ENCODE peak calls at places on chromosomes 16 and 17, in nine cellular contexts. One of them, this sample, is unnamed.

GRCh38 chr16:9070295-9070694 is 21.1 kb upstream of the HAPSTR1 start:
- DNase-seq in GM13976: no peak
- DNase-seq in heart right ventricle: no peak
- DNase-seq in AG04450: no peak
- DNase-seq in H9: no peak
- DNase-seq in progenitor cell of endocrine pancreas: no peak
- DNase-seq in CD4-positive, alpha-beta T cell: no peak
- DNase-seq in mucosa of descending colon: no peak
- DNase-seq in hepatocyte: no peak
- DNase-seq in this sample: no peak

GRCh38 chr16:72474511-72475123 is 302.7 kb upstream of the PMFBP1 start:
- DNase-seq in H9: no peak
- DNase-seq in mucosa of descending colon: no peak
- DNase-seq in CD4-positive, alpha-beta T cell: no peak
- DNase-seq in progenitor cell of endocrine pancreas: no peak
- DNase-seq in heart right ventricle: no peak
- DNase-seq in hepatocyte: no peak
- DNase-seq in AG04450: peak
- DNase-seq in GM13976: no peak
- DNase-seq in this sample: peak

GRCh38 chr17:79154446-79154845 is 79.8 kb downstream of the ENGASE start:
- DNase-seq in CD4-positive, alpha-beta T cell: no peak
- DNase-seq in heart right ventricle: peak
- DNase-seq in H9: no peak
- DNase-seq in AG04450: no peak
- DNase-seq in progenitor cell of endocrine pancreas: no peak
- DNase-seq in GM13976: no peak
- DNase-seq in mucosa of descending colon: no peak
- DNase-seq in hepatocyte: no peak
- DNase-seq in this sample: no peak

GRCh38 chr16:69217433-69217832 is 30.5 kb downstream of the SNTB2 start:
- DNase-seq in heart right ventricle: no peak
- DNase-seq in CD4-positive, alpha-beta T cell: no peak
- DNase-seq in hepatocyte: peak
- DNase-seq in GM13976: no peak
- DNase-seq in progenitor cell of endocrine pancreas: no peak
- DNase-seq in H9: no peak
- DNase-seq in AG04450: peak
- DNase-seq in mucosa of descending colon: no peak
- DNase-seq in this sample: no peak

GRCh38 chr17:74598346-74599022 is 6.4 kb upstream of the CD300LD start:
- DNase-seq in mucosa of descending colon: no peak
- DNase-seq in heart right ventricle: no peak
- DNase-seq in CD4-positive, alpha-beta T cell: no peak
- DNase-seq in GM13976: no peak
- DNase-seq in AG04450: no peak
- DNase-seq in hepatocyte: no peak
- DNase-seq in H9: no peak
- DNase-seq in progenitor cell of endocrine pancreas: no peak
- DNase-seq in this sample: no peak

GRCh38 chr17:66782866-66783265 is 52.1 kb upstream of the CACNG5 start:
- DNase-seq in AG04450: no peak
- DNase-seq in CD4-positive, alpha-beta T cell: no peak
- DNase-seq in progenitor cell of endocrine pancreas: no peak
- DNase-seq in hepatocyte: no peak
- DNase-seq in mucosa of descending colon: no peak
- DNase-seq in GM13976: no peak
- DNase-seq in H9: peak
- DNase-seq in heart right ventricle: no peak
- DNase-seq in this sample: no peak

GRCh38 chr17:16439303-16439791 is 24.0 kb downstream of the TRPV2 start:
- DNase-seq in AG04450: no peak
- DNase-seq in CD4-positive, alpha-beta T cell: peak
- DNase-seq in H9: no peak
- DNase-seq in GM13976: no peak
- DNase-seq in hepatocyte: no peak
- DNase-seq in heart right ventricle: no peak
- DNase-seq in mucosa of descending colon: peak
- DNase-seq in progenitor cell of endocrine pancreas: no peak
- DNase-seq in this sample: no peak

GRCh38 chr17:78865682-78866390 is 25.2 kb upstream of the USP36 start:
- DNase-seq in GM13976: peak
- DNase-seq in CD4-positive, alpha-beta T cell: peak
- DNase-seq in heart right ventricle: peak
- DNase-seq in AG04450: peak
- DNase-seq in mucosa of descending colon: peak
- DNase-seq in H9: peak
- DNase-seq in progenitor cell of endocrine pancreas: peak
- DNase-seq in hepatocyte: peak
- DNase-seq in this sample: peak

GRCh38 chr16:53131363-53132071 is 76.7 kb downstream of the CHD9 start:
- DNase-seq in hepatocyte: peak
- DNase-seq in progenitor cell of endocrine pancreas: peak
- DNase-seq in AG04450: no peak
- DNase-seq in CD4-positive, alpha-beta T cell: peak
- DNase-seq in GM13976: peak
- DNase-seq in H9: peak
- DNase-seq in mucosa of descending colon: peak
- DNase-seq in heart right ventricle: peak
- DNase-seq in this sample: peak

GRCh38 chr17:64707077-64707591 is 45.0 kb upstream of the SMURF2 start:
- DNase-seq in H9: peak
- DNase-seq in hepatocyte: peak
- DNase-seq in mucosa of descending colon: peak
- DNase-seq in heart right ventricle: peak
- DNase-seq in AG04450: peak
- DNase-seq in GM13976: no peak
- DNase-seq in progenitor cell of endocrine pancreas: no peak
- DNase-seq in CD4-positive, alpha-beta T cell: no peak
- DNase-seq in this sample: no peak

GRCh38 chr17:10276436-10276835 is 78.0 kb upstream of the GAS7 start:
- DNase-seq in hepatocyte: no peak
- DNase-seq in mucosa of descending colon: no peak
- DNase-seq in progenitor cell of endocrine pancreas: no peak
- DNase-seq in heart right ventricle: no peak
- DNase-seq in H9: no peak
- DNase-seq in AG04450: no peak
- DNase-seq in CD4-positive, alpha-beta T cell: no peak
- DNase-seq in GM13976: no peak
- DNase-seq in this sample: no peak

GRCh38 chr17:10275418-10275817 is 77.0 kb upstream of the GAS7 start:
- DNase-seq in AG04450: no peak
- DNase-seq in hepatocyte: no peak
- DNase-seq in mucosa of descending colon: no peak
- DNase-seq in H9: no peak
- DNase-seq in heart right ventricle: no peak
- DNase-seq in progenitor cell of endocrine pancreas: no peak
- DNase-seq in GM13976: no peak
- DNase-seq in CD4-positive, alpha-beta T cell: no peak
- DNase-seq in this sample: no peak

GRCh38 chr17:10278218-10278617 is 79.8 kb upstream of the GAS7 start:
- DNase-seq in hepatocyte: peak
- DNase-seq in GM13976: no peak
- DNase-seq in mucosa of descending colon: no peak
- DNase-seq in heart right ventricle: no peak
- DNase-seq in CD4-positive, alpha-beta T cell: no peak
- DNase-seq in H9: no peak
- DNase-seq in progenitor cell of endocrine pancreas: no peak
- DNase-seq in AG04450: no peak
- DNase-seq in this sample: no peak
- TF ChIP-seq CTCF in hepatocyte: no peak
- TF ChIP-seq CTCF in GM13976: no peak
- TF ChIP-seq CTCF in mucosa of descending colon: no peak
- TF ChIP-seq CTCF in heart right ventricle: no peak
- TF ChIP-seq CTCF in CD4-positive, alpha-beta T cell: no peak
- TF ChIP-seq CTCF in H9: no peak
- TF ChIP-seq CTCF in progenitor cell of endocrine pancreas: no peak
- TF ChIP-seq CTCF in AG04450: no peak
- TF ChIP-seq CTCF in this sample: no peak

DNA sequence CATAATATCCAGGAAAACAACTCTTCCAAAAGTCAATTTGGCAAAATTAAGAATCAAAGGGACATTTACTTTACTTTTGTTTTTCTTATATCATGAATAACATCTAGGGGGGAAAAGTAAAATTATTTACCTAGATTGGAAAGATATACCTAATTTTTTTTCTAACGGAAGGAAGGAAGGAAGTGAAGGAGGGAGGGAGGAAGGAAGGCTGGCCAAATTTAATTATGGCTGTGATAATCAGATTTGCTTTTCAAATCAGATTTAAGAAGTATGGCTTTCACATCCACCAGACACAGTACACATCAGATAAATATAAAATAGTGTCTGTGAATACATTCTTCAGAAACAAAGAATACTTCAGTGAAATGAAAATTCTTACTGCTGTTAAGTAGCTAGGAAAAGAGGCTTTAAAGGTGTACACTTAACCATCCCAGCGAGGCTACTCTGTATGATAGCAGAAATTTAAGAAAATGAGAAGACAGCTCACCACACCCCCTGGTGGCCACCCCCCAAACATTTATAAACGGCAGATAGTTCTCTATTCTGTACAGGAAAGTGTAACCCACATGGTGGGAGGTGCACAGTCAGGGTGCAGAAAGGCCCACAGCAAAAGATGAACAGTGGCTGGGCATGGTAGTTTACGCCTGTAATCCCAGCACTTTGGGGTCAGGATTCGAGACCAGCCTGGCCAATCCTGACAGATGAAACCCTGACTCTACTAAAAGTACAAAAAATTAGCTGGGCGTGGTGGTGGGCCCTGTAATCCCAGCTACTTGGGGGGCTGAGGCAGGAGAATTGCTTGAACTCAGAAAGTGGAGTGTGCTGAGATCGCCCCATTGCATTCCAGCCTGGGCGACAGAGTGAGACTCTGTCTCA is 150.9 kb downstream of the SSH2 start:
- DNase-seq in H9: peak
- DNase-seq in heart right ventricle: peak
- DNase-seq in AG04450: no peak
- DNase-seq in GM13976: peak
- DNase-seq in hepatocyte: peak
- DNase-seq in CD4-positive, alpha-beta T cell: peak
- DNase-seq in mucosa of descending colon: peak
- DNase-seq in progenitor cell of endocrine pancreas: peak
- DNase-seq in this sample: peak
- TF ChIP-seq CTCF in H9: peak
- TF ChIP-seq CTCF in heart right ventricle: peak
- TF ChIP-seq CTCF in AG04450: peak
- TF ChIP-seq CTCF in GM13976: peak
- TF ChIP-seq CTCF in hepatocyte: peak
- TF ChIP-seq CTCF in CD4-positive, alpha-beta T cell: peak
- TF ChIP-seq CTCF in mucosa of descending colon: peak
- TF ChIP-seq CTCF in progenitor cell of endocrine pancreas: peak
- TF ChIP-seq CTCF in this sample: peak

GRCh38 chr17:46813920-46814319 is 4.6 kb downstream of the WNT3 start:
- DNase-seq in AG04450: no peak
- DNase-seq in progenitor cell of endocrine pancreas: no peak
- DNase-seq in H9: peak
- DNase-seq in mucosa of descending colon: no peak
- DNase-seq in heart right ventricle: no peak
- DNase-seq in GM13976: no peak
- DNase-seq in CD4-positive, alpha-beta T cell: no peak
- DNase-seq in hepatocyte: no peak
- DNase-seq in this sample: no peak

GRCh38 chr17:46812624-46813318 is 5.7 kb downstream of the WNT3 start:
- DNase-seq in AG04450: no peak
- DNase-seq in progenitor cell of endocrine pancreas: no peak
- DNase-seq in heart right ventricle: no peak
- DNase-seq in hepatocyte: no peak
- DNase-seq in mucosa of descending colon: no peak
- DNase-seq in CD4-positive, alpha-beta T cell: no peak
- DNase-seq in H9: peak
- DNase-seq in GM13976: no peak
- DNase-seq in this sample: no peak

GRCh38 chr17:46810837-46811236 is 7.7 kb downstream of the WNT3 start:
- DNase-seq in progenitor cell of endocrine pancreas: no peak
- DNase-seq in CD4-positive, alpha-beta T cell: no peak
- DNase-seq in heart right ventricle: no peak
- DNase-seq in GM13976: no peak
- DNase-seq in H9: no peak
- DNase-seq in AG04450: no peak
- DNase-seq in hepatocyte: no peak
- DNase-seq in mucosa of descending colon: no peak
- DNase-seq in this sample: no peak

GRCh38 chr17:46814446-46814845 is 4.0 kb downstream of the WNT3 start:
- DNase-seq in hepatocyte: no peak
- DNase-seq in AG04450: no peak
- DNase-seq in heart right ventricle: no peak
- DNase-seq in GM13976: no peak
- DNase-seq in mucosa of descending colon: no peak
- DNase-seq in progenitor cell of endocrine pancreas: no peak
- DNase-seq in CD4-positive, alpha-beta T cell: no peak
- DNase-seq in H9: peak
- DNase-seq in this sample: no peak

GRCh38 chr17:46811978-46812583 is 6.4 kb downstream of the WNT3 start:
- DNase-seq in progenitor cell of endocrine pancreas: no peak
- DNase-seq in H9: no peak
- DNase-seq in CD4-positive, alpha-beta T cell: no peak
- DNase-seq in mucosa of descending colon: no peak
- DNase-seq in hepatocyte: peak
- DNase-seq in GM13976: no peak
- DNase-seq in heart right ventricle: no peak
- DNase-seq in AG04450: peak
- DNase-seq in this sample: no peak
- TF ChIP-seq CTCF in progenitor cell of endocrine pancreas: no peak
- TF ChIP-seq CTCF in H9: no peak
- TF ChIP-seq CTCF in CD4-positive, alpha-beta T cell: no peak
- TF ChIP-seq CTCF in mucosa of descending colon: no peak
- TF ChIP-seq CTCF in hepatocyte: no peak
- TF ChIP-seq CTCF in GM13976: no peak
- TF ChIP-seq CTCF in heart right ventricle: no peak
- TF ChIP-seq CTCF in AG04450: no peak
- TF ChIP-seq CTCF in this sample: no peak

GRCh38 chr17:40447148-40447644 is 3.9 kb downstream of the IGFBP4 start:
- DNase-seq in GM13976: no peak
- DNase-seq in heart right ventricle: peak
- DNase-seq in mucosa of descending colon: peak
- DNase-seq in hepatocyte: no peak
- DNase-seq in CD4-positive, alpha-beta T cell: no peak
- DNase-seq in progenitor cell of endocrine pancreas: no peak
- DNase-seq in H9: no peak
- DNase-seq in AG04450: no peak
- DNase-seq in this sample: no peak

GRCh38 chr17:40442392-40443195 is 656 bp upstream of the IGFBP4 start:
- DNase-seq in heart right ventricle: peak
- DNase-seq in progenitor cell of endocrine pancreas: no peak
- DNase-seq in AG04450: no peak
- DNase-seq in H9: peak
- DNase-seq in GM13976: no peak
- DNase-seq in hepatocyte: no peak
- DNase-seq in mucosa of descending colon: peak
- DNase-seq in CD4-positive, alpha-beta T cell: no peak
- DNase-seq in this sample: no peak

GRCh38 chr17:40443196-40443987 is at the start of gene IGFBP4:
- DNase-seq in mucosa of descending colon: peak
- DNase-seq in H9: peak
- DNase-seq in CD4-positive, alpha-beta T cell: peak
- DNase-seq in AG04450: no peak
- DNase-seq in heart right ventricle: peak
- DNase-seq in progenitor cell of endocrine pancreas: peak
- DNase-seq in hepatocyte: peak
- DNase-seq in GM13976: peak
- DNase-seq in this sample: peak

GRCh38 chr17:40445769-40446468 is 2.7 kb downstream of the IGFBP4 start:
- DNase-seq in CD4-positive, alpha-beta T cell: no peak
- DNase-seq in mucosa of descending colon: no peak
- DNase-seq in hepatocyte: no peak
- DNase-seq in H9: no peak
- DNase-seq in progenitor cell of endocrine pancreas: no peak
- DNase-seq in AG04450: no peak
- DNase-seq in GM13976: no peak
- DNase-seq in heart right ventricle: no peak
- DNase-seq in this sample: no peak

GRCh38 chr17:40443988-40444899 is 994 bp downstream of the IGFBP4 start:
- DNase-seq in GM13976: no peak
- DNase-seq in H9: no peak
- DNase-seq in hepatocyte: no peak
- DNase-seq in CD4-positive, alpha-beta T cell: no peak
- DNase-seq in AG04450: no peak
- DNase-seq in progenitor cell of endocrine pancreas: no peak
- DNase-seq in heart right ventricle: no peak
- DNase-seq in mucosa of descending colon: peak
- DNase-seq in this sample: no peak
- TF ChIP-seq CTCF in GM13976: no peak
- TF ChIP-seq CTCF in H9: no peak
- TF ChIP-seq CTCF in hepatocyte: no peak
- TF ChIP-seq CTCF in CD4-positive, alpha-beta T cell: no peak
- TF ChIP-seq CTCF in AG04450: no peak
- TF ChIP-seq CTCF in progenitor cell of endocrine pancreas: no peak
- TF ChIP-seq CTCF in heart right ventricle: no peak
- TF ChIP-seq CTCF in mucosa of descending colon: no peak
- TF ChIP-seq CTCF in this sample: peak